ENCODE peak calls at places on chromosomes 4 and X, in six cellular contexts. One of them, this sample, is unnamed.
A peak's percentile ranks its signal among the peaks of the same experiment; 100 is the strongest.

GRCh38 chr4:94304365-94304971 is 38.2 kb downstream of the HPGDS start:
- DNase-seq in HepG2: peak; percentile 21
- DNase-seq in A549: peak; percentile 18
- DNase-seq in K562: no peak
- DNase-seq in endothelial cell of umbilical vein: peak; percentile 66
- DNase-seq in GM12878: no peak
- DNase-seq in this sample: peak; percentile 36

GRCh38 chr4:153115322-153116100 is 88.7 kb upstream of the TRIM2 start:
- DNase-seq in HepG2: peak; percentile 11
- DNase-seq in A549: peak; percentile 52
- DNase-seq in K562: no peak
- DNase-seq in endothelial cell of umbilical vein: peak; percentile 38
- DNase-seq in GM12878: peak; percentile 79
- DNase-seq in this sample: peak; percentile 26

GRCh38 chrX:48665991-48666390 is 17.6 kb upstream of the WAS start:
- DNase-seq in HepG2: no peak
- DNase-seq in A549: no peak
- DNase-seq in K562: no peak
- DNase-seq in endothelial cell of umbilical vein: no peak
- DNase-seq in GM12878: no peak
- DNase-seq in this sample: no peak

GRCh38 chrX:11770320-11770719 is 12.3 kb downstream of the MSL3 start:
- DNase-seq in HepG2: peak; percentile 23
- DNase-seq in A549: peak; percentile 49
- DNase-seq in K562: peak; percentile 64
- DNase-seq in endothelial cell of umbilical vein: peak; percentile 51
- DNase-seq in GM12878: peak; percentile 68
- DNase-seq in this sample: peak; percentile 67

GRCh38 chr4:147842573-147842972 is 110.7 kb downstream of the ARHGAP10 start:
- DNase-seq in HepG2: no peak
- DNase-seq in A549: no peak
- DNase-seq in K562: peak; percentile 19
- DNase-seq in endothelial cell of umbilical vein: no peak
- DNase-seq in GM12878: no peak
- DNase-seq in this sample: no peak

GRCh38 chr4:109303141-109303499 is 662 bp upstream of the COL25A1 start:
- DNase-seq in HepG2: no peak
- DNase-seq in A549: no peak
- DNase-seq in K562: no peak
- DNase-seq in endothelial cell of umbilical vein: peak; percentile 42
- DNase-seq in GM12878: no peak
- DNase-seq in this sample: no peak

GRCh38 chr4:94564252-94564651 is 112.5 kb downstream of the PDLIM5 start:
- DNase-seq in HepG2: peak; percentile 93
- DNase-seq in A549: no peak
- DNase-seq in K562: no peak
- DNase-seq in endothelial cell of umbilical vein: no peak
- DNase-seq in GM12878: no peak
- DNase-seq in this sample: no peak

GRCh38 chr4:70874268-70875156 is 27.7 kb upstream of the MOB1B start:
- DNase-seq in HepG2: no peak
- DNase-seq in A549: no peak
- DNase-seq in K562: no peak
- DNase-seq in endothelial cell of umbilical vein: no peak
- DNase-seq in GM12878: peak; percentile 20
- DNase-seq in this sample: no peak

GRCh38 chrX:118420462-118420861 is 74.6 kb downstream of the WDR44 start:
- DNase-seq in HepG2: no peak
- DNase-seq in A549: no peak
- DNase-seq in K562: no peak
- DNase-seq in endothelial cell of umbilical vein: peak; percentile 8
- DNase-seq in GM12878: no peak
- DNase-seq in this sample: peak; percentile 8

GRCh38 chrX:44778254-44778653 is 65.6 kb upstream of the DUSP21 start:
- DNase-seq in HepG2: no peak
- DNase-seq in A549: no peak
- DNase-seq in K562: no peak
- DNase-seq in endothelial cell of umbilical vein: no peak
- DNase-seq in GM12878: no peak
- DNase-seq in this sample: no peak

GRCh38 chr4:10951306-10951705 is 266.7 kb upstream of the CLNK start:
- DNase-seq in HepG2: no peak
- DNase-seq in A549: no peak
- DNase-seq in K562: no peak
- DNase-seq in endothelial cell of umbilical vein: no peak
- DNase-seq in GM12878: no peak
- DNase-seq in this sample: no peak

GRCh38 chr4:24912252-24913098 is at the start of gene CCDC149:
- DNase-seq in HepG2: peak; percentile 13
- DNase-seq in A549: peak; percentile 64
- DNase-seq in K562: peak; percentile 35
- DNase-seq in endothelial cell of umbilical vein: peak; percentile 43
- DNase-seq in GM12878: no peak
- DNase-seq in this sample: no peak

GRCh38 chr4:30839583-30840520 is 119.7 kb downstream of the PCDH7 start:
- DNase-seq in HepG2: no peak
- DNase-seq in A549: no peak
- DNase-seq in K562: no peak
- DNase-seq in endothelial cell of umbilical vein: peak; percentile 2
- DNase-seq in GM12878: no peak
- DNase-seq in this sample: peak; percentile 45

GRCh38 chr4:26032572-26033320 is 118.7 kb downstream of the SMIM20 start:
- DNase-seq in HepG2: peak; percentile 61
- DNase-seq in A549: no peak
- DNase-seq in K562: no peak
- DNase-seq in endothelial cell of umbilical vein: no peak
- DNase-seq in GM12878: no peak
- DNase-seq in this sample: no peak

GRCh38 chr4:15186149-15186548 is 183.9 kb downstream of the CPEB2 start:
- DNase-seq in HepG2: no peak
- DNase-seq in A549: no peak
- DNase-seq in K562: no peak
- DNase-seq in endothelial cell of umbilical vein: no peak
- DNase-seq in GM12878: no peak
- DNase-seq in this sample: no peak

GRCh38 chr4:112982677-112983076 is 66.8 kb upstream of the ANK2 start:
- DNase-seq in HepG2: no peak
- DNase-seq in A549: no peak
- DNase-seq in K562: no peak
- DNase-seq in endothelial cell of umbilical vein: no peak
- DNase-seq in GM12878: no peak
- DNase-seq in this sample: no peak

GRCh38 chr4:15015170-15015569 is 12.9 kb downstream of the CPEB2 start:
- DNase-seq in HepG2: no peak
- DNase-seq in A549: no peak
- DNase-seq in K562: no peak
- DNase-seq in endothelial cell of umbilical vein: no peak
- DNase-seq in GM12878: no peak
- DNase-seq in this sample: no peak

GRCh38 chrX:102154218-102154860 is 1.4 kb downstream of the BEX5 start:
- DNase-seq in HepG2: no peak
- DNase-seq in A549: no peak
- DNase-seq in K562: peak; percentile 9
- DNase-seq in endothelial cell of umbilical vein: no peak
- DNase-seq in GM12878: no peak
- DNase-seq in this sample: no peak
- TF ChIP-seq CTCF in HepG2: peak; percentile 17
- TF ChIP-seq CTCF in A549: no peak
- TF ChIP-seq CTCF in K562: peak; percentile 45
- TF ChIP-seq CTCF in endothelial cell of umbilical vein: no peak
- TF ChIP-seq CTCF in GM12878: peak; percentile 6
- TF ChIP-seq CTCF in this sample: no peak

GRCh38 chr4:183557611-183558010 is 52.8 kb downstream of the ING2 start:
- DNase-seq in HepG2: no peak
- DNase-seq in A549: no peak
- DNase-seq in K562: no peak
- DNase-seq in endothelial cell of umbilical vein: no peak
- DNase-seq in GM12878: no peak
- DNase-seq in this sample: no peak
- TF ChIP-seq MYC in HepG2: no peak
- TF ChIP-seq MYC in A549: no peak
- TF ChIP-seq MYC in K562: no peak
- TF ChIP-seq MYC in endothelial cell of umbilical vein: no peak
- TF ChIP-seq MYC in GM12878: no peak
- TF ChIP-seq MYC in this sample: no peak

GRCh38 chr4:48904541-48905142 is 1.9 kb downstream of the OCIAD2 start:
- DNase-seq in HepG2: no peak
- DNase-seq in A549: no peak
- DNase-seq in K562: no peak
- DNase-seq in endothelial cell of umbilical vein: no peak
- DNase-seq in GM12878: no peak
- DNase-seq in this sample: no peak

GRCh38 chr4:48908687-48909086 is 2.1 kb upstream of the OCIAD2 start:
- DNase-seq in HepG2: no peak
- DNase-seq in A549: no peak
- DNase-seq in K562: no peak
- DNase-seq in endothelial cell of umbilical vein: no peak
- DNase-seq in GM12878: no peak
- DNase-seq in this sample: no peak

GRCh38 chr4:48907706-48908477 is 1.3 kb upstream of the OCIAD2 start:
- DNase-seq in HepG2: no peak
- DNase-seq in A549: no peak
- DNase-seq in K562: no peak
- DNase-seq in endothelial cell of umbilical vein: no peak
- DNase-seq in GM12878: no peak
- DNase-seq in this sample: no peak

GRCh38 chr4:48905363-48906015 is 1.1 kb downstream of the OCIAD2 start:
- DNase-seq in HepG2: peak; percentile 25
- DNase-seq in A549: peak; percentile 54
- DNase-seq in K562: no peak
- DNase-seq in endothelial cell of umbilical vein: peak; percentile 41
- DNase-seq in GM12878: no peak
- DNase-seq in this sample: peak; percentile 8

GRCh38 chr4:48906283-48907173 is at the start of gene OCIAD2:
- DNase-seq in HepG2: no peak
- DNase-seq in A549: peak; percentile 64
- DNase-seq in K562: no peak
- DNase-seq in endothelial cell of umbilical vein: peak; percentile 70
- DNase-seq in GM12878: peak; percentile 39
- DNase-seq in this sample: peak; percentile 73
- TF ChIP-seq POLR2A in HepG2: no peak
- TF ChIP-seq POLR2A in A549: peak; percentile 37
- TF ChIP-seq POLR2A in K562: no peak
- TF ChIP-seq POLR2A in endothelial cell of umbilical vein: peak; percentile 23
- TF ChIP-seq POLR2A in GM12878: peak; percentile 92
- TF ChIP-seq POLR2A in this sample: no peak

GRCh38 chr4:103032575-103032974 is 13.1 kb upstream of the SLC9B1 start:
- DNase-seq in HepG2: peak; percentile 52
- DNase-seq in A549: no peak
- DNase-seq in K562: peak; percentile 48
- DNase-seq in endothelial cell of umbilical vein: peak; percentile 6
- DNase-seq in GM12878: no peak
- DNase-seq in this sample: peak; percentile 75
- TF ChIP-seq CTCF in HepG2: peak; percentile 74
- TF ChIP-seq CTCF in A549: peak; percentile 32
- TF ChIP-seq CTCF in K562: peak; percentile 82
- TF ChIP-seq CTCF in endothelial cell of umbilical vein: peak; percentile 55
- TF ChIP-seq CTCF in GM12878: peak; percentile 45
- TF ChIP-seq CTCF in this sample: peak; percentile 68

DNA sequence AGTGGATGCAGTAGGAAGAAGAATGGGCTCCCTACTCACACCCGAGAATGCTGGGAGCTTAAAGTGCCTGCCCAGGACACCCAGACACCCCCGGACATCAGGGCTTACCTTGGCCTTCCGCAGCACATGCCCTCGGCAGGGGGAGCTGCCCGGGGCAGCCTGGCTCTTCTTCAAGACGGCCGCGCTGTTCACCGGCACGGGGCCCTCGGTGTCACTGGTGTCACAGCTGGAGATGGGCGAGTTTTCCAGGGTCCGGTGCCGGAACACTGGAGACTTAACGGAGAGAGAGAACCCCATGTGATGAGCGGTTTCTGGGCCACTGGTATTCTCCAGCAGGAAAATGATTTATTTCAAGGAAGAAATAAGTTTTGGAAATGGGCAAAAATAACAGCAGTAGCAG is 170.9 kb downstream of the AFAP1 start:
- DNase-seq in HepG2: no peak
- DNase-seq in A549: no peak
- DNase-seq in K562: no peak
- DNase-seq in endothelial cell of umbilical vein: no peak
- DNase-seq in GM12878: no peak
- DNase-seq in this sample: no peak
- TF ChIP-seq MYC in HepG2: no peak
- TF ChIP-seq MYC in A549: no peak
- TF ChIP-seq MYC in K562: no peak
- TF ChIP-seq MYC in endothelial cell of umbilical vein: no peak
- TF ChIP-seq MYC in GM12878: no peak
- TF ChIP-seq MYC in this sample: no peak

GRCh38 chr4:80074059-80074458 is 1.0 kb upstream of the ANTXR2 start:
- DNase-seq in HepG2: no peak
- DNase-seq in A549: no peak
- DNase-seq in K562: no peak
- DNase-seq in endothelial cell of umbilical vein: no peak
- DNase-seq in GM12878: no peak
- DNase-seq in this sample: no peak

GRCh38 chr4:80073362-80074008 is 456 bp upstream of the ANTXR2 start:
- DNase-seq in HepG2: no peak
- DNase-seq in A549: no peak
- DNase-seq in K562: no peak
- DNase-seq in endothelial cell of umbilical vein: no peak
- DNase-seq in GM12878: peak; percentile 41
- DNase-seq in this sample: no peak

GRCh38 chr4:80070880-80071620 is 2.0 kb downstream of the ANTXR2 start:
- DNase-seq in HepG2: peak; percentile 34
- DNase-seq in A549: no peak
- DNase-seq in K562: no peak
- DNase-seq in endothelial cell of umbilical vein: peak; percentile 13
- DNase-seq in GM12878: no peak
- DNase-seq in this sample: no peak

GRCh38 chr4:80071643-80072606 is 1.1 kb downstream of the ANTXR2 start:
- DNase-seq in HepG2: peak; percentile 6
- DNase-seq in A549: no peak
- DNase-seq in K562: peak; percentile 38
- DNase-seq in endothelial cell of umbilical vein: no peak
- DNase-seq in GM12878: peak; percentile 30
- DNase-seq in this sample: peak; percentile 88

DNA sequence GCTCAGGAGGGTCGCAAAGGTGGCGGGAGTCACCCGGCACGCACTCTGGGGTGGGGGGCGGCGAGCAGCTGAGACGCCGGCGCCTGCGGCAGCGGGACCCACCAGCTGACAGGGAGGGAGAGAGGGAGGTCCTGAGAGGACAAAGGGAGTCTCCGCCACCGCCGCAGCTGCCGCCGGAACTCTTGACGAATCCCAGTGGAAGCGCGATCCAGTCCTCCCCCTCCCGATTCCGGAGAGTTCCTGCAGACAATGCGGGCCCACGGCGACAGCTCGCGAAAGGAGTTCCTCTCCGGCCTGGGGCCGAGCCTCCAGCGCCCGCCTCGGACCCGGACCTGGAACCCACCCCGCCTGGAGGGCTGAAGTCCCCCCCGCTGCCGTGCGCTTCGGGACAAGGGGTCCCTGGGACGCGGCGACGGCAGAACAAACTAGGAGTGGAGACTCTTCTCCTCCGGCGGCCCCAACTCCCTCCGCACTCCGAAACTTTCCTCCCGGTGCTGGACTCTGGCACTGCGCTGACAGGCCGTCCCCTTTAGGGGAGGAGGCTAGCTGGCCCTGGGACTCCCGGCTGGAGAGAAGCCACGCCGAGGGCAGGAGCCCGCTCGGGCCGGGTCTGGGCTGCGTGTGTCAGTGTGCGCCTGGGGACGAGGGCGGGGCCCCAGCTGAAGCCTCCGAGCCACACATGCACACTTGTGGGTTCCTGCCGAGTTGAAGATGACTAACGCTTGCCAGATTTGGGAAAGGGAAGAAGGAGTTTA is at the start of gene ANTXR2:
- DNase-seq in HepG2: peak; percentile 70
- DNase-seq in A549: peak; percentile 47
- DNase-seq in K562: peak; percentile 84
- DNase-seq in endothelial cell of umbilical vein: peak; percentile 84
- DNase-seq in GM12878: no peak
- DNase-seq in this sample: peak; percentile 94
- TF ChIP-seq POLR2A in HepG2: peak; percentile 91
- TF ChIP-seq POLR2A in A549: peak; percentile 27
- TF ChIP-seq POLR2A in K562: peak; percentile 77
- TF ChIP-seq POLR2A in endothelial cell of umbilical vein: peak; percentile 78
- TF ChIP-seq POLR2A in GM12878: peak; percentile 69
- TF ChIP-seq POLR2A in this sample: peak; percentile 18

This sample was measured in NB4.